ENCODE peak calls at places on chromosomes 11 and 22, in ten cellular contexts. D is uterus, P is fibroblast of lung, S is stomach, U is brain microvascular endothelial cell, L is endothelial cell, I is bronchial epithelial cell, W is type B pancreatic cell, T is B cell, V is activated B cell treated with CpG ODN at 0.5 μM for 24 hours. X is an unnamed sample.

GRCh38 chr22:46001426-46002106 is 24.6 kb upstream of the WNT7B start:
- DNase-seq in D (no peak), P (no peak), S (no peak), U (no peak), L (no peak), I (no peak), W (no peak), T (no peak), V (no peak), X (no peak)

GRCh38 chr11:40683010-40683409 is 776.4 kb downstream of the LRRC4C start:
- DNase-seq in D (no peak), P (no peak), S (no peak), U (no peak), L (no peak), I (no peak), W (no peak), T (no peak), V (no peak), X (no peak)

GRCh38 chr11:31809857-31810778 is 1.0 kb downstream of the PAX6 start:
- DNase-seq in D (no peak), P (peak; percentile 32), S (no peak), U (no peak), L (peak; percentile 56), I (no peak), W (no peak), T (peak; percentile 61), V (no peak), X (peak; percentile 44)

GRCh38 chr11:64591257-64592233 is 525 bp downstream of the SLC22A12 start:
- DNase-seq in D (no peak), P (no peak), S (no peak), U (no peak), L (no peak), I (no peak), W (no peak), T (no peak), V (no peak), X (no peak)

GRCh38 chr22:32780726-32781310 is 20.7 kb upstream of the TIMP3 start:
- DNase-seq in D (no peak), P (no peak), S (no peak), U (no peak), L (no peak), I (no peak), W (no peak), T (no peak), V (no peak), X (no peak)

GRCh38 chr11:8361206-8361605 is 97.5 kb upstream of the LMO1 start:
- DNase-seq in D (no peak), P (no peak), S (no peak), U (no peak), L (no peak), I (no peak), W (no peak), T (no peak), V (no peak), X (no peak)

GRCh38 chr11:118691926-118692830 is 12.7 kb upstream of the TREH start:
- DNase-seq in D (no peak), P (peak; percentile 32), S (no peak), U (peak; percentile 18), L (no peak), I (peak; percentile 97), W (no peak), T (no peak), V (no peak), X (peak; percentile 31)

GRCh38 chr11:110069158-110069737 is 23.9 kb upstream of the ZC3H12C start:
- DNase-seq in D (no peak), P (peak; percentile 81), S (peak; percentile 39), U (peak; percentile 81), L (peak; percentile 9), I (peak; percentile 97), W (no peak), T (no peak), V (no peak), X (peak; percentile 90)

GRCh38 chr22:30150212-30150611 is 69.9 kb downstream of the HORMAD2 start:
- DNase-seq in D (no peak), P (no peak), S (no peak), U (no peak), L (no peak), I (no peak), W (no peak), T (no peak), V (no peak), X (no peak)

GRCh38 chr22:24994070-24994763 is 41.7 kb downstream of the KIAA1671 start:
- DNase-seq in D (no peak), P (no peak), S (peak; percentile 58), U (no peak), L (no peak), I (peak; percentile 98), W (no peak), T (no peak), V (no peak), X (no peak)

GRCh38 chr22:41966607-41967240 is 2.5 kb upstream of the SEPTIN3 start:
- DNase-seq in D (no peak), P (peak; percentile 88), S (peak; percentile 38), U (peak; percentile 83), L (peak; percentile 35), I (peak; percentile 82), W (no peak), T (no peak), V (no peak), X (peak; percentile 87)
- TF ChIP-seq CTCF in D (no peak), P (peak; percentile 37), S (no peak), U (peak; percentile 65), L (no peak), I (peak; percentile 46), W (peak; percentile 60), T (peak; percentile 51), V (no peak), X (peak; percentile 40)

GRCh38 chr11:23554002-23554401 is 693.7 kb upstream of the CCDC179 start:
- DNase-seq in D (no peak), P (no peak), S (no peak), U (no peak), L (no peak), I (peak; percentile 29), W (no peak), T (no peak), V (no peak), X (no peak)
- TF ChIP-seq CTCF in D (no peak), P (no peak), S (no peak), U (peak; percentile 21), L (peak; percentile 19), I (peak; percentile 9), W (no peak), T (no peak), V (no peak), X (no peak)

GRCh38 chr11:102306817-102307814 is 10.2 kb upstream of the BIRC3 start:
- DNase-seq in D (no peak), P (no peak), S (no peak), U (no peak), L (no peak), I (peak; percentile 55), W (no peak), T (peak; percentile 47), V (no peak), X (no peak)

GRCh38 chr11:102312656-102313055 is 4.6 kb upstream of the BIRC3 start:
- DNase-seq in D (no peak), P (peak; percentile 64), S (no peak), U (no peak), L (no peak), I (no peak), W (no peak), T (no peak), V (no peak), X (peak; percentile 27)

GRCh38 chr11:102306048-102306575 is 11.2 kb upstream of the BIRC3 start:
- DNase-seq in D (no peak), P (no peak), S (peak; percentile 83), U (no peak), L (no peak), I (peak; percentile 95), W (no peak), T (no peak), V (no peak), X (no peak)

GRCh38 chr11:102313225-102313940 is 3.9 kb upstream of the BIRC3 start:
- DNase-seq in D (no peak), P (peak; percentile 40), S (no peak), U (no peak), L (no peak), I (no peak), W (no peak), T (no peak), V (no peak), X (no peak)

GRCh38 chr11:102309621-102310541 is 7.4 kb upstream of the BIRC3 start:
- DNase-seq in D (no peak), P (peak; percentile 56), S (no peak), U (no peak), L (no peak), I (no peak), W (no peak), T (no peak), V (no peak), X (no peak)
- TF ChIP-seq CTCF in D (no peak), P (no peak), S (no peak), U (peak; percentile 22), L (peak; percentile 28), I (no peak), W (peak; percentile 44), T (no peak), V (no peak), X (no peak)

DNA sequence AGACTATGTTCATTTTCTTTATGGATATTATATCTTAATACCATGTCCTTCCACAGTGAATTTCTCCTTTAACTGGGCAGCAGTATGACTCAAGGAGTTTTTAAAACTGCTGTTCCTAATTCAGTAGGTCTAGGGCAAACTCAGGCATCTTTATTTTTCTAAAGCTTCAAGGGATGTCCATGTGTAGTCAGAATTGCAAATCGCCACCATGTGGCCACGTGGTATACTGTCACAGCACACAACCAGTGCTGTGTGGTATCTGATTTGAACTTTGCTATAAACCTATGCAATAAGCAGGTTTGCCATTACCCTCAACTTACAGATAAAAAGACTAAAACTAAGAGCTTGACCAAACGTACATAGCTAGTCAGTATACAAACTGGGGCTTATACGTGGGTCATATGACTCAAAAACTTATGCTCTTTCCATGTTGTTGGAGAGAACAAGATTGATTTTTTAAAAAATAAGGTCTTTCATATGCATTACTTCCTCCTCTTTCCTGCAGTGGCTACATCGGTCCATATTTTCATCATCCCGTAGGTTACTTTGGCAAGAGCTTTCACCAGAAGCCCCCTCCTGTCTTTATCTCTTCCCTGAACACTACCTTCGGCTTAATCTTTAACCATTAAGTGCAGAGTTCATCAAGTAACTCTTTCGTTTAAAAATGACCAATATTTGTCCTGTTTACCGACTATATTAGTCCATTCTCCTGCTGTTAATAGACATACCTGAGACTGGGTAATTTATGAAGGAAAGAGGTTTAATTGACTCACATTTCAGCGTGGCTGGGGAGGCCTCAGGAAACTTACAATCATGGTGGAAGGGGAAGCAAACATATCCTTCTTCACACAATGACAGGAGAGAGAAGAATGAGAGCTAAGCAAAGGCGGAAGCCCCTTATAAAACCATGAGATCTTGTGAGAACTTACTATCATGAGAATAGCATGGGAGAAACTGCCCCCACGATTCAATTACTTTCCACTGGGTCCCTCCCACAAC is 8.0 kb upstream of the HTATIP2 start:
- DNase-seq in D (no peak), P (peak; percentile 45), S (peak; percentile 35), U (peak; percentile 60), L (peak; percentile 51), I (peak; percentile 61), W (no peak), T (no peak), V (no peak), X (peak; percentile 62)
- TF ChIP-seq CTCF in D (peak; percentile 2), P (peak; percentile 69), S (peak; percentile 38), U (peak; percentile 81), L (peak; percentile 81), I (peak; percentile 72), W (peak; percentile 81), T (peak; percentile 63), V (no peak), X (peak; percentile 78)